ENCODE peak calls at places on chromosomes 5 and 9, in six cellular contexts. I is coronary artery; V is ovary; C is uterus; E is H9; W is CD8-positive, alpha-beta T cell. G is an unnamed sample.
A peak's percentile ranks its signal among the peaks of the same experiment; 100 is the strongest.

GRCh38 chr5:145830594-145830993 is 4.5 kb downstream of the PRELID2 start:
- DNase-seq in W (no peak), V (no peak), E (no peak), I (no peak), C (no peak), G (no peak)

GRCh38 chr5:143397302-143398052 is 6.0 kb downstream of the NR3C1 start:
- DNase-seq in W (no peak), C (no peak), I (no peak), V (no peak), E (no peak), G (no peak)

GRCh38 chr9:6711403-6711802 is 46.4 kb upstream of the KDM4C start:
- DNase-seq in C (no peak), V (no peak), I (no peak), E (no peak), W (no peak), G (no peak)

GRCh38 chr5:115920171-115920725 is 42.0 kb upstream of the LVRN start:
- DNase-seq in W (no peak), I (no peak), C (no peak), V (no peak), E (no peak), G (no peak)

GRCh38 chr5:760363-761205 is 23.9 kb downstream of the ZDHHC11B start:
- DNase-seq in I (peak; percentile 72), C (no peak), E (peak; percentile 25), W (peak; percentile 48), V (no peak), G (no peak)

GRCh38 chr5:138978085-138978484 is 103.0 kb upstream of the LRRTM2 start:
- DNase-seq in I (no peak), C (no peak), V (no peak), W (no peak), E (peak; percentile 2), G (no peak)

GRCh38 chr5:148855249-148856008 is 29.0 kb downstream of the ADRB2 start:
- DNase-seq in C (no peak), I (no peak), E (no peak), W (peak; percentile 55), V (no peak), G (no peak)

GRCh38 chr5:24714757-24715156 is 70.0 kb upstream of the CDH10 start:
- DNase-seq in W (no peak), C (no peak), V (no peak), I (no peak), E (no peak), G (no peak)

GRCh38 chr9:126694206-126695081 is 80.7 kb downstream of the LMX1B start:
- DNase-seq in V (peak; percentile 23), I (peak; percentile 66), C (no peak), E (peak; percentile 23), W (no peak), G (no peak)

GRCh38 chr5:143402464-143403356 is 776 bp downstream of the NR3C1 start:
- DNase-seq in I (peak; percentile 85), E (peak; percentile 49), C (peak; percentile 58), W (peak; percentile 74), V (peak; percentile 76), G (peak; percentile 38)

GRCh38 chr9:20321683-20322082 is 300.6 kb downstream of the MLLT3 start:
- DNase-seq in I (no peak), C (no peak), E (no peak), V (no peak), W (peak; percentile 69), G (no peak)

GRCh38 chr5:157180374-157181264 is at the start of gene ITK:
- DNase-seq in W (peak; percentile 73), C (no peak), E (no peak), I (no peak), V (no peak), G (no peak)

GRCh38 chr5:137206030-137206715 is 293.0 kb downstream of the SPOCK1 start:
- DNase-seq in I (no peak), V (no peak), E (no peak), W (no peak), C (no peak), G (no peak)

GRCh38 chr5:170070556-170071412 is 34.9 kb upstream of the FOXI1 start:
- DNase-seq in W (no peak), I (no peak), C (no peak), V (peak; percentile 38), E (peak; percentile 69), G (no peak)

GRCh38 chr9:98085955-98086354 is 29.4 kb downstream of the NANS start:
- DNase-seq in I (no peak), W (no peak), E (peak; percentile 71), V (no peak), C (no peak), G (no peak)

GRCh38 chr5:56003179-56003578 is 8.4 kb upstream of the IL6ST start:
- DNase-seq in E (no peak), I (no peak), C (no peak), V (no peak), W (no peak), G (no peak)

GRCh38 chr5:170302729-170303501 is 5.3 kb upstream of the LCP2 start:
- DNase-seq in V (peak; percentile 84), C (peak; percentile 58), E (peak; percentile 45), W (peak; percentile 74), I (no peak), G (no peak)

GRCh38 chr5:173595826-173596225 is 20.6 kb downstream of the BOD1 start:
- DNase-seq in I (no peak), W (no peak), C (no peak), E (no peak), V (no peak), G (no peak)

GRCh38 chr9:22363421-22363887 is 83.2 kb upstream of the DMRTA1 start:
- DNase-seq in W (no peak), V (no peak), C (no peak), I (no peak), E (no peak), G (no peak)

GRCh38 chr5:103562453-103563157 is at the start of gene NUDT12:
- DNase-seq in E (peak; percentile 91), V (peak; percentile 81), C (peak; percentile 70), W (peak; percentile 69), I (peak; percentile 92), G (peak; percentile 41)

GRCh38 chr5:72283358-72283757 is 36.7 kb downstream of the MRPS27 start:
- DNase-seq in V (no peak), W (no peak), I (no peak), E (no peak), C (peak; percentile 56), G (no peak)

DNA sequence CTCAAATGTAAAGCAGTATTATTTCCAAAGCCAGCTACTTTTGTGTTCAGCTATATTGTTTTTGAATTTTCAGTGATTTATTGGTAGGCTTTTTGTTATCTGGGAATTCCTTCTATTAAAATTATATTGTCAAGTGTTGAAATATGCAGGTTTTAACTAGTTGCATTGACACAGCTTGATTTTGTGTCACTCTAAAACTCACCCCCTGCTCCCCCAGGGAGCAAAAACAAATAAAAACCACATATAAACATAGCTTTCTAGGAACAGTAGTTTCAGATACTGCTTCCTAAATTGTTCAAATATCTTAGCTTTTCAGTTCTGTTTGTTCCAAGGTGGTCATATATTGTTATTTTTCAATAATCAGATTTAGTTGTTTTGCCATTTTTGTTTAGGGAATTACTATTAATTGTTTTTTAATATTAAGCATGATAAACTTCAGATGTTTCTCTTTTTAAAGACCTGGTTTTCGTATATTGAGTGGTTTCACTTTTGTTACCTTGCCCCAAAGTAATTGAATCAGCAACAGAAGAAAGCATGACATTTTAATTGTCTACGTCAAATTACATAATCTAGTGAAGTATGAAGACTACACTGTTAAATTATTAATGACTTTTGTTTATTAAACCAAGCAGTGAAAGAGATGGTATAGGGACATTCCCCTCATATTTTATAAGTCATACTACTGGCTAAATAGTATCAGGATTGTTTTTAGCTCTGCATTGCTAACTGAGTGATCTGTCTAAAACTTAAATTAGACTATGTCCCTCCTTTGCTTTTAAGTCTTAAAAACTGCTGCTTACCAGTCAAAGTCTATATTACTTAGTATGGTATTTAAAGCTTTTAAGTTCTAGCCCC is 43.4 kb downstream of the ERBIN start:
- DNase-seq in C (no peak), I (no peak), W (no peak), V (no peak), E (no peak), G (no peak)
- H3K27ac ChIP-seq in C (peak overlapping the region; percentile 4), I (no peak overlapping the region), W (no peak overlapping the region), V (no peak overlapping the region), E (no peak overlapping the region), G (no peak overlapping the region)

GRCh38 chr9:76161103-76161502 is 233.1 kb downstream of the RFK start:
- DNase-seq in E (peak; percentile 45), C (no peak), W (no peak), I (no peak), V (no peak), G (no peak)

GRCh38 chr9:76161546-76161945 is 232.7 kb downstream of the RFK start:
- DNase-seq in V (no peak), I (no peak), C (peak; percentile 49), E (no peak), W (no peak), G (no peak)

GRCh38 chr9:76159288-76159926 is 234.8 kb downstream of the RFK start:
- DNase-seq in I (no peak), V (no peak), C (no peak), E (no peak), W (no peak), G (no peak)

GRCh38 chr9:76162109-76162730 is 232.0 kb downstream of the RFK start:
- DNase-seq in W (no peak), C (no peak), E (no peak), V (peak; percentile 56), I (no peak), G (no peak)

DNA sequence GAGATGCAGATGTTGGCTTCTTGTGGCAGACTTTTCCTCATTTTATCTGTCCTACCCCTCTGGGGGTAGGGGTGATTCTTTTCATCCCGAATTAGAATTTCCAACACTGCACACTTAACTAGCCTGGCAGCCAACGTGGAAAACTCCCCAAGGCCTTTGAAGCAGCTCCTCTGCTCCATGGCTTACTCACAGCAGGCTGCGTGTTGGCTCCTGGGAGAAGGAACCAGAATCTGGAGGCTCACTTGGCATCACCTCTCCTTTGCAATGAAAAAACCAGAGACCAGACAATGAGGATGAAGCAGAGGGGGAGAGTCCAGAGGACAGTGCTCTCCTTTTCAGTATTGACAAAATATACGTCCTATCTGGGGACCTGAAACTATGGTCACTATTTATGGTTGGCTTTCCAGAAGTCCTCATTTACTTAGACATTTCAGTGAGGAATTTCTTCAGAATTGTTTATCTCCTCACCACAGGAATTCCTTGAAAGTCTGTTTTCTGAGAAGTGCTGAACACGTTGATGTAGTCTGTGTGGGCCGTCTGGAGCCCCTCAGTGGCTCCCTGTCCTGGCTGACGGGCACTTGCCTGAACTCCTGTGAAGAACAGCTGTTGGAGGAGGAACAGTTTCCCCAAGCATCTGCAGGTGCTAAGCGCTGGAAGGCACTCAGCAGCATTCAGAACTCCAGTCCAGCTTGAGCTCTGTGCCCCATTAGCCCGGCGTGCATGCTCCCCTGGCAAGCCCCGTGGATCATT is 231.3 kb downstream of the RFK start:
- DNase-seq in V (peak; percentile 64), C (no peak), E (peak; percentile 29), I (no peak), W (no peak), G (peak; percentile 4)
- H3K27ac ChIP-seq in V (no peak overlapping the region), C (peak overlapping the region; percentile 39), E (no peak overlapping the region), I (peak overlapping the region; percentile 37), W (no peak overlapping the region), G (no peak overlapping the region)

DNA sequence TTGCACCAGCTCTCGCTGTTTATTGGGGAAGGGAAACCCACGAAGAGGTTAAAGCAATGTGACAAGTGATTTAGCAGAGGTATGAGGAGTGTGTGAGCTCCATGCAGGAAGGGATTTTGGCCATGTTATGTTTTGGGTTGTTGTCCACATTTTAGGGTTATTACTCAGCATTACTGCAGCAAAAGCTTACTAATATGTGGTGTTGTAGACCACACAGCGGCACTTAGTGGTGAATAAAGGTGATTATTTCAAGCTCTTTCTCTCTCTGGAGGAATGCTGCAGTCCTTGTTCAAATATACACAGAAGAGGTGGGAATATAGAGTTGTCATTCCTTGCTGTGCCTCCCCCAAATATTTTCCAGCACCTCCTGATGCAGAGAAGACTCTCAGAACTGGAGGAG is 29.7 kb upstream of the AKNA start:
- DNase-seq in E (no peak), V (no peak), W (no peak), C (no peak), I (no peak), G (no peak)
- H3K27ac ChIP-seq in E (no peak overlapping the region), V (no peak overlapping the region), W (no peak overlapping the region), C (peak overlapping the region; percentile 35), I (no peak overlapping the region), G (no peak overlapping the region)

GRCh38 chr9:135944444-135945252 is 16.5 kb downstream of the UBAC1 start:
- DNase-seq in V (no peak), W (no peak), C (no peak), I (no peak), E (no peak), G (no peak)
- H3K27ac ChIP-seq in V (no peak overlapping the region), W (no peak overlapping the region), C (no peak overlapping the region), I (no peak overlapping the region), E (no peak overlapping the region), G (no peak overlapping the region)